ENCODE peak calls at places on chromosomes 3 and 15, in seven cellular contexts. S, R, A, L, K, Y and I are unnamed samples.

GRCh38 chr3:14925729-14926591 is 21.4 kb upstream of the NR2C2 start:
- DNase-seq in S (no peak), R (peak; percentile 62), A (peak; percentile 31), L (no peak), K (peak; percentile 83), Y (peak; percentile 72), I (no peak)

GRCh38 chr3:48220746-48221145 is 2.5 kb upstream of the CAMP start:
- DNase-seq in S (no peak), R (no peak), A (no peak), L (no peak), K (peak; percentile 48), Y (no peak), I (no peak)

GRCh38 chr3:141663993-141664392 is 74.1 kb upstream of the RNF7 start:
- DNase-seq in S (no peak), R (no peak), A (no peak), L (no peak), K (no peak), Y (peak; percentile 63), I (no peak)

GRCh38 chr15:78104566-78105500 is 12.5 kb downstream of the SH2D7 start:
- DNase-seq in S (no peak), R (no peak), A (peak; percentile 12), L (no peak), K (no peak), Y (no peak), I (no peak)

GRCh38 chr3:157029365-157029790 is 130.6 kb downstream of the CCNL1 start:
- DNase-seq in S (no peak), R (no peak), A (no peak), L (no peak), K (no peak), Y (no peak), I (no peak)

GRCh38 chr3:151837057-151837456 is 23.1 kb downstream of the AADAC start:
- DNase-seq in S (no peak), R (no peak), A (no peak), L (no peak), K (peak; percentile 57), Y (peak; percentile 91), I (peak; percentile 94)

GRCh38 chr3:13403213-13403817 is 16.8 kb downstream of the NUP210 start:
- DNase-seq in S (no peak), R (no peak), A (no peak), L (no peak), K (no peak), Y (no peak), I (no peak)

GRCh38 chr3:113673593-113673992 is 22.8 kb downstream of the USF3 start:
- DNase-seq in S (no peak), R (no peak), A (no peak), L (no peak), K (no peak), Y (no peak), I (no peak)

GRCh38 chr3:111750278-111750884 is 108.7 kb upstream of the PHLDB2 start:
- DNase-seq in S (no peak), R (no peak), A (no peak), L (no peak), K (no peak), Y (peak; percentile 25), I (peak; percentile 95)

GRCh38 chr3:64074091-64074490 is 50.8 kb upstream of the PSMD6 start:
- DNase-seq in S (no peak), R (no peak), A (no peak), L (no peak), K (no peak), Y (peak; percentile 35), I (no peak)

GRCh38 chr15:41897327-41897726 is 3.5 kb upstream of the SPTBN5 start:
- DNase-seq in S (no peak), R (no peak), A (no peak), L (no peak), K (peak; percentile 73), Y (no peak), I (no peak)

GRCh38 chr15:56496635-56497034 is 31.7 kb upstream of the MNS1 start:
- DNase-seq in S (no peak), R (peak; percentile 60), A (no peak), L (no peak), K (no peak), Y (peak; percentile 73), I (peak; percentile 21)

GRCh38 chr15:36066757-36067156 is 512.7 kb upstream of the CDIN1 start:
- DNase-seq in S (no peak), R (no peak), A (no peak), L (no peak), K (no peak), Y (no peak), I (peak; percentile 84)

GRCh38 chr15:35665855-35666536 is 120.0 kb upstream of the DPH6 start:
- DNase-seq in S (no peak), R (no peak), A (no peak), L (no peak), K (no peak), Y (peak; percentile 27), I (no peak)

GRCh38 chr15:70323111-70323851 is 225.6 kb upstream of the TLE3 start:
- DNase-seq in S (no peak), R (no peak), A (peak; percentile 51), L (no peak), K (no peak), Y (peak; percentile 73), I (no peak)

GRCh38 chr3:45796902-45797637 is 734 bp upstream of the SLC6A20 start:
- DNase-seq in S (no peak), R (no peak), A (no peak), L (no peak), K (no peak), Y (no peak), I (no peak)
- H3K27me3 ChIP-seq in S (no peaks in the 10 kb centered on the region), R (peaks cover 2% of the 10 kb centered on the region), A (peaks cover 47% of the 10 kb centered on the region), L (peaks cover 49% of the 10 kb centered on the region), K (peaks cover 81% of the 10 kb centered on the region), Y (peaks cover 80% of the 10 kb centered on the region), I (peaks cover 35% of the 10 kb centered on the region)

DNA sequence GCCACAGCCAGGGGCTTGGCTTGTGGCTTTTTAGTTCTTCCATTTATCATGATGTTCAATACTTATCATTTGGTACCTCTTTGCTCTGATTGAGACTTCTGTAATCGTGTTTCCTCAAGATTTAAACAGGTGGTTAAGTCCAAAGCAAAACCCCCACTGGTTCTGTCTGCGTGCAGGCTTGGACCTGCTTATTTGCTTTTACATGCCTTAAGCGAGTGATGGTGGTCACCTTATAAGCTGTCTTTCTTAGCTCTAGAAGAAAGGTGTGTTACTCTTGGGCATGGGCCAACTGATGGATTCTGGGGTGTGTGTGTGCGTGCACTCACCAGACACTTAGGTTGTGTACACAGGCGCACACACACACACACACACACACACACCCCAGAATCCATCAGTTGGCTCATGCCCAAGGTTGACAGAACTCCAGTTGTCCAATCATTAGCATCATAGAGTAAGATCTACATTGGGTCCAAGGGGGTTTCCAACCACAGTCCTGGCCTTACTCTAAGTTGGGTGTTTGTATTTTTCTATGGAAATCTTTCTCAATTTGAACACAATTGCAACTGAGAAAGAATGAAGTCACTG is 1.2 kb downstream of the MYZAP start:
- DNase-seq in S (no peak), R (no peak), A (no peak), L (no peak), K (no peak), Y (no peak), I (no peak)
- H3K27me3 ChIP-seq in S (no peaks in the 10 kb centered on the region), R (peaks cover 5% of the 10 kb centered on the region), A (no peaks in the 10 kb centered on the region), L (no peaks in the 10 kb centered on the region), K (peaks cover 41% of the 10 kb centered on the region), Y (no peaks in the 10 kb centered on the region), I (no peaks in the 10 kb centered on the region)

GRCh38 chr15:68491415-68492106 is 59.6 kb upstream of the ITGA11 start:
- DNase-seq in S (no peak), R (no peak), A (no peak), L (no peak), K (no peak), Y (no peak), I (no peak)
- H3K27me3 ChIP-seq in S (no peaks in the 10 kb centered on the region), R (no peaks in the 10 kb centered on the region), A (peaks cover 4% of the 10 kb centered on the region), L (no peaks in the 10 kb centered on the region), K (no peaks in the 10 kb centered on the region), Y (no peaks in the 10 kb centered on the region), I (peaks cover 49% of the 10 kb centered on the region)

DNA sequence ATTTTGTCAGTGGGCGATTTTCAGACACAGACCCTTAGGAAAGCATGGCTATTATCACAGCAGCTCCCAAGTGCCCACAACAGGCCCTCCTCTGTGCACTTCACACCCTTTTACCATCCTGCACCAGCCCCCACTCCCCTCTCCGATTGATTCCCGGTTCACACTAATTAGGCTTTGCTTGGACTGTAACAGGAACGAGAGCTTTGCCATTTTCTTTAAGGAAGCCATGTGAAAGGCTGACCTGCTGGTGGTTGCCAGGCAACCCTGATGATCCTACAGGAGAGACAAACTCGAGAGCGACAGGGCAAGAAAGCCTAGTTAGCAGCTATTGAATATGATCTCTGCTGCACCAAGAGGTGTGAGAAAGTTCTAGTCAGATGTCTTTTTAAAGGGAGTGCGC is 28.2 kb upstream of the DET1 start:
- DNase-seq in S (no peak), R (no peak), A (no peak), L (no peak), K (peak; percentile 61), Y (no peak), I (no peak)
- H3K27me3 ChIP-seq in S (no peaks in the 10 kb centered on the region), R (peaks cover 2% of the 10 kb centered on the region), A (no peaks in the 10 kb centered on the region), L (peaks cover 3% of the 10 kb centered on the region), K (no peaks in the 10 kb centered on the region), Y (no peaks in the 10 kb centered on the region), I (peaks cover 38% of the 10 kb centered on the region)

GRCh38 chr3:196354151-196354550 is 16.0 kb upstream of the TM4SF19 start:
- DNase-seq in S (no peak), R (no peak), A (no peak), L (no peak), K (no peak), Y (no peak), I (no peak)

GRCh38 chr3:196356556-196356955 is 18.4 kb upstream of the TM4SF19 start:
- DNase-seq in S (no peak), R (no peak), A (no peak), L (no peak), K (no peak), Y (no peak), I (no peak)

GRCh38 chr3:196355668-196356067 is 17.5 kb upstream of the TM4SF19 start:
- DNase-seq in S (no peak), R (no peak), A (no peak), L (no peak), K (no peak), Y (no peak), I (no peak)

GRCh38 chr3:196348698-196349097 is 10.5 kb upstream of the TM4SF19 start:
- DNase-seq in S (no peak), R (no peak), A (no peak), L (no peak), K (no peak), Y (no peak), I (no peak)

GRCh38 chr3:196351541-196351940 is 13.4 kb upstream of the TM4SF19 start:
- DNase-seq in S (no peak), R (no peak), A (no peak), L (no peak), K (no peak), Y (no peak), I (no peak)
- H3K27me3 ChIP-seq in S (no peaks in the 10 kb centered on the region), R (no peaks in the 10 kb centered on the region), A (no peaks in the 10 kb centered on the region), L (no peaks in the 10 kb centered on the region), K (no peaks in the 10 kb centered on the region), Y (no peaks in the 10 kb centered on the region), I (no peaks in the 10 kb centered on the region)

GRCh38 chr3:70186221-70186620 is 126.2 kb downstream of the MDFIC2 start:
- DNase-seq in S (no peak), R (no peak), A (no peak), L (no peak), K (no peak), Y (no peak), I (no peak)
- H3K27me3 ChIP-seq in S (no peaks in the 10 kb centered on the region), R (peaks cover 1% of the 10 kb centered on the region), A (peaks cover 15% of the 10 kb centered on the region), L (no peaks in the 10 kb centered on the region), K (no peaks in the 10 kb centered on the region), Y (peaks cover 3% of the 10 kb centered on the region), I (no peaks in the 10 kb centered on the region)